ENCODE peak calls at places on chromosome 9, in four cellular contexts. D is stimulated activated CD8-positive, alpha-beta memory T cell treated with anti-CD3 and anti-CD28 coated beads, Interleukin-15, amount 100 ng/mL, for 24 hours; N is activated CD4-positive, alpha-beta T cell treated with anti-CD3 and anti-CD28 coated beads, Interleukin-2, amount 50 U/mL, for 1 hour; F is BJ. C is an unnamed sample.

GRCh38 chr9:121700165-121700830 is 48.9 kb downstream of the DAB2IP start:
- DNase-seq in D (no peak), F (no peak), N (no peak), C (peak; percentile 47)

GRCh38 chr9:16119861-16120641 is 567.2 kb downstream of the CCDC171 start:
- DNase-seq in D (no peak), F (no peak), N (no peak), C (no peak)

GRCh38 chr9:122446819-122447484 is 30.8 kb downstream of the OR1J1 start:
- DNase-seq in F (no peak), D (no peak), N (no peak), C (no peak)

GRCh38 chr9:127525426-127526188 is 74.3 kb downstream of the LRSAM1 start:
- DNase-seq in N (no peak), D (no peak), F (no peak), C (no peak)

GRCh38 chr9:112288029-112288428 is 45.4 kb downstream of the PTBP3 start:
- DNase-seq in F (no peak), D (no peak), N (no peak), C (no peak)

GRCh38 chr9:101650096-101650495 is 55.3 kb upstream of the PPP3R2 start:
- DNase-seq in N (no peak), F (no peak), D (no peak), C (no peak)

GRCh38 chr9:129932303-129933151 is 97.3 kb downstream of the USP20 start:
- DNase-seq in N (no peak), F (no peak), D (no peak), C (no peak)

GRCh38 chr9:38639577-38639940 is 19.2 kb upstream of the ANKRD18A start:
- DNase-seq in F (no peak), N (no peak), D (no peak), C (no peak)

GRCh38 chr9:78676009-78676408 is 379.1 kb downstream of the PSAT1 start:
- DNase-seq in N (no peak), D (no peak), F (no peak), C (no peak)

GRCh38 chr9:129145841-129146292 is 32.2 kb downstream of the IER5L start:
- DNase-seq in N (no peak), D (no peak), F (no peak), C (no peak)

GRCh38 chr9:131334568-131335105 is 45.1 kb downstream of the PLPP7 start:
- DNase-seq in D (no peak), F (no peak), N (no peak), C (no peak)

GRCh38 chr9:97638666-97639065 is 5.0 kb downstream of the NCBP1 start:
- DNase-seq in D (no peak), N (no peak), F (no peak), C (no peak)

GRCh38 chr9:108083160-108083559 is 593.6 kb upstream of the KLF4 start:
- DNase-seq in N (no peak), F (no peak), D (no peak), C (no peak)

GRCh38 chr9:13661014-13661413 is 381.5 kb upstream of the MPDZ start:
- DNase-seq in N (no peak), D (no peak), F (no peak), C (no peak)

GRCh38 chr9:113221003-113221799 is at the start of the genes FKBP15 and SLC31A1:
- DNase-seq in F (peak; percentile 93), D (peak; percentile 88), N (peak; percentile 95), C (peak; percentile 82)

GRCh38 chr9:137251490-137252268 is 593 bp downstream of the STPG3 start:
- DNase-seq in N (no peak), D (no peak), F (no peak), C (no peak)

GRCh38 chr9:85108229-85108628 is 438.7 kb downstream of the NTRK2 start:
- DNase-seq in F (no peak), D (no peak), N (no peak), C (no peak)

GRCh38 chr9:88660611-88661010 is 125.6 kb downstream of the NXNL2 start:
- DNase-seq in N (no peak), D (no peak), F (no peak), C (no peak)

GRCh38 chr9:86287013-86287412 is 4.7 kb upstream of the ISCA1 start:
- DNase-seq in D (no peak), F (no peak), N (no peak), C (no peak)

GRCh38 chr9:123928471-123929176 is 1.3 kb downstream of the DENND1A start:
- DNase-seq in N (no peak), D (no peak), F (peak; percentile 55), C (no peak)

GRCh38 chr9:81588148-81588874 is 101.0 kb downstream of the TLE1 start:
- DNase-seq in N (no peak), F (peak; percentile 28), D (no peak), C (no peak)

GRCh38 chr9:75088646-75089368 is 493 bp downstream of the OSTF1 start:
- DNase-seq in F (no peak), N (peak; percentile 7), D (no peak), C (no peak)

GRCh38 chr9:130282000-130282700 is 16.6 kb downstream of the HMCN2 start:
- DNase-seq in D (no peak), N (no peak), F (no peak), C (no peak)

GRCh38 chr9:97980479-97980803 is 2.7 kb upstream of the ANP32B start:
- DNase-seq in D (no peak), F (no peak), N (no peak), C (no peak)

GRCh38 chr9:121321039-121321503 is 49.0 kb downstream of the STOM start:
- DNase-seq in F (no peak), N (no peak), D (no peak), C (no peak)

GRCh38 chr9:23342296-23342695 is 483.7 kb downstream of the ELAVL2 start:
- DNase-seq in D (no peak), F (no peak), N (no peak), C (no peak)

GRCh38 chr9:131397100-131397790 is 3.4 kb downstream of the PRRC2B start:
- DNase-seq in D (no peak), N (no peak), F (no peak), C (no peak)

GRCh38 chr9:136438548-136438908 is 1.1 kb downstream of the INPP5E start:
- DNase-seq in D (no peak), F (no peak), N (no peak), C (no peak)

GRCh38 chr9:2158729-2159128 is 143.6 kb downstream of the SMARCA2 start:
- DNase-seq in F (no peak), N (no peak), D (no peak), C (no peak)

GRCh38 chr9:17063535-17064135 is 71.2 kb upstream of the CNTLN start:
- DNase-seq in F (no peak), N (no peak), D (no peak), C (no peak)

GRCh38 chr9:123480096-123480495 is 124.1 kb downstream of the CRB2 start:
- DNase-seq in D (no peak), F (no peak), N (no peak), C (no peak)

GRCh38 chr9:2809692-2810423 is 34.0 kb downstream of the PUM3 start:
- DNase-seq in F (peak; percentile 82), D (no peak), N (no peak), C (no peak)

C was measured in D721Med.